ENCODE peak calls at places on chromosome 6, in eight cellular contexts. One of them, this sample, is unnamed.

GRCh38 chr6:111713196-111713705 is 107.6 kb upstream of the TRAF3IP2 start:
- DNase-seq in NCI-H1694: no peak
- DNase-seq in EH: no peak
- DNase-seq in GM04504: no peak
- DNase-seq in stimulated activated CD8-positive, alpha-beta memory T cell treated with anti-CD3 and anti-CD28 coated beads, Interleukin-4, amount 100 ng/mL, for 24 hours: no peak
- DNase-seq in occipital lobe: no peak
- DNase-seq in activated CD4-positive, alpha-beta memory T cell treated with anti-CD3 and anti-CD28 coated beads for 36 hours: no peak
- DNase-seq in NCI-H146: no peak
- DNase-seq in this sample: no peak

GRCh38 chr6:104527761-104528415 is 331.8 kb downstream of the HACE1 start:
- DNase-seq in stimulated activated CD8-positive, alpha-beta memory T cell treated with anti-CD3 and anti-CD28 coated beads, Interleukin-4, amount 100 ng/mL, for 24 hours: no peak
- DNase-seq in EH: peak; percentile 62
- DNase-seq in GM04504: peak; percentile 9
- DNase-seq in activated CD4-positive, alpha-beta memory T cell treated with anti-CD3 and anti-CD28 coated beads for 36 hours: peak; percentile 11
- DNase-seq in occipital lobe: no peak
- DNase-seq in NCI-H146: peak; percentile 42
- DNase-seq in NCI-H1694: no peak
- DNase-seq in this sample: no peak

GRCh38 chr6:111989743-111990142 is 64.2 kb upstream of the CCN6 start:
- DNase-seq in NCI-H146: no peak
- DNase-seq in stimulated activated CD8-positive, alpha-beta memory T cell treated with anti-CD3 and anti-CD28 coated beads, Interleukin-4, amount 100 ng/mL, for 24 hours: no peak
- DNase-seq in activated CD4-positive, alpha-beta memory T cell treated with anti-CD3 and anti-CD28 coated beads for 36 hours: no peak
- DNase-seq in GM04504: no peak
- DNase-seq in EH: no peak
- DNase-seq in occipital lobe: no peak
- DNase-seq in NCI-H1694: no peak
- DNase-seq in this sample: peak; percentile 23

GRCh38 chr6:34806738-34807453 is 15.0 kb downstream of the BLTP3A start:
- DNase-seq in NCI-H146: no peak
- DNase-seq in stimulated activated CD8-positive, alpha-beta memory T cell treated with anti-CD3 and anti-CD28 coated beads, Interleukin-4, amount 100 ng/mL, for 24 hours: no peak
- DNase-seq in NCI-H1694: no peak
- DNase-seq in EH: peak; percentile 65
- DNase-seq in activated CD4-positive, alpha-beta memory T cell treated with anti-CD3 and anti-CD28 coated beads for 36 hours: no peak
- DNase-seq in occipital lobe: no peak
- DNase-seq in GM04504: peak; percentile 2
- DNase-seq in this sample: no peak

GRCh38 chr6:21596379-21597242 is 3.1 kb downstream of the SOX4 start:
- DNase-seq in NCI-H146: peak; percentile 73
- DNase-seq in stimulated activated CD8-positive, alpha-beta memory T cell treated with anti-CD3 and anti-CD28 coated beads, Interleukin-4, amount 100 ng/mL, for 24 hours: no peak
- DNase-seq in GM04504: no peak
- DNase-seq in activated CD4-positive, alpha-beta memory T cell treated with anti-CD3 and anti-CD28 coated beads for 36 hours: peak; percentile 18
- DNase-seq in NCI-H1694: peak; percentile 48
- DNase-seq in occipital lobe: peak; percentile 3
- DNase-seq in EH: peak; percentile 64
- DNase-seq in this sample: no peak

GRCh38 chr6:28944412-28945006 is 20.7 kb upstream of the TRIM27 start:
- DNase-seq in stimulated activated CD8-positive, alpha-beta memory T cell treated with anti-CD3 and anti-CD28 coated beads, Interleukin-4, amount 100 ng/mL, for 24 hours: peak; percentile 58
- DNase-seq in EH: peak; percentile 83
- DNase-seq in activated CD4-positive, alpha-beta memory T cell treated with anti-CD3 and anti-CD28 coated beads for 36 hours: peak; percentile 84
- DNase-seq in NCI-H146: peak; percentile 65
- DNase-seq in occipital lobe: peak; percentile 31
- DNase-seq in GM04504: no peak
- DNase-seq in NCI-H1694: peak; percentile 66
- DNase-seq in this sample: peak; percentile 33

GRCh38 chr6:3561745-3562144 is 104.9 kb upstream of the SLC22A23 start:
- DNase-seq in NCI-H1694: peak; percentile 52
- DNase-seq in EH: peak; percentile 23
- DNase-seq in stimulated activated CD8-positive, alpha-beta memory T cell treated with anti-CD3 and anti-CD28 coated beads, Interleukin-4, amount 100 ng/mL, for 24 hours: no peak
- DNase-seq in NCI-H146: peak; percentile 40
- DNase-seq in occipital lobe: no peak
- DNase-seq in activated CD4-positive, alpha-beta memory T cell treated with anti-CD3 and anti-CD28 coated beads for 36 hours: no peak
- DNase-seq in GM04504: no peak
- DNase-seq in this sample: no peak

GRCh38 chr6:146433881-146434741 is 109.5 kb upstream of the RAB32 start:
- DNase-seq in EH: peak; percentile 11
- DNase-seq in activated CD4-positive, alpha-beta memory T cell treated with anti-CD3 and anti-CD28 coated beads for 36 hours: no peak
- DNase-seq in GM04504: no peak
- DNase-seq in NCI-H146: peak; percentile 46
- DNase-seq in stimulated activated CD8-positive, alpha-beta memory T cell treated with anti-CD3 and anti-CD28 coated beads, Interleukin-4, amount 100 ng/mL, for 24 hours: no peak
- DNase-seq in occipital lobe: peak; percentile 7
- DNase-seq in NCI-H1694: no peak
- DNase-seq in this sample: no peak

GRCh38 chr6:37501632-37502466 is 2.2 kb upstream of the CCDC167 start:
- DNase-seq in stimulated activated CD8-positive, alpha-beta memory T cell treated with anti-CD3 and anti-CD28 coated beads, Interleukin-4, amount 100 ng/mL, for 24 hours: no peak
- DNase-seq in occipital lobe: no peak
- DNase-seq in NCI-H1694: no peak
- DNase-seq in EH: no peak
- DNase-seq in GM04504: no peak
- DNase-seq in activated CD4-positive, alpha-beta memory T cell treated with anti-CD3 and anti-CD28 coated beads for 36 hours: peak; percentile 63
- DNase-seq in NCI-H146: no peak
- DNase-seq in this sample: no peak

GRCh38 chr6:88119769-88120168 is 46.4 kb downstream of the CNR1 start:
- DNase-seq in GM04504: no peak
- DNase-seq in EH: peak; percentile 9
- DNase-seq in NCI-H146: no peak
- DNase-seq in occipital lobe: no peak
- DNase-seq in stimulated activated CD8-positive, alpha-beta memory T cell treated with anti-CD3 and anti-CD28 coated beads, Interleukin-4, amount 100 ng/mL, for 24 hours: no peak
- DNase-seq in NCI-H1694: no peak
- DNase-seq in activated CD4-positive, alpha-beta memory T cell treated with anti-CD3 and anti-CD28 coated beads for 36 hours: no peak
- DNase-seq in this sample: no peak

GRCh38 chr6:130307752-130308361 is 58.0 kb upstream of the TMEM200A start:
- DNase-seq in GM04504: peak; percentile 37
- DNase-seq in activated CD4-positive, alpha-beta memory T cell treated with anti-CD3 and anti-CD28 coated beads for 36 hours: no peak
- DNase-seq in stimulated activated CD8-positive, alpha-beta memory T cell treated with anti-CD3 and anti-CD28 coated beads, Interleukin-4, amount 100 ng/mL, for 24 hours: no peak
- DNase-seq in NCI-H1694: no peak
- DNase-seq in NCI-H146: no peak
- DNase-seq in EH: peak; percentile 79
- DNase-seq in occipital lobe: no peak
- DNase-seq in this sample: no peak

GRCh38 chr6:6491761-6492160 is 96.8 kb upstream of the LY86 start:
- DNase-seq in GM04504: no peak
- DNase-seq in activated CD4-positive, alpha-beta memory T cell treated with anti-CD3 and anti-CD28 coated beads for 36 hours: no peak
- DNase-seq in EH: no peak
- DNase-seq in NCI-H1694: no peak
- DNase-seq in NCI-H146: no peak
- DNase-seq in occipital lobe: no peak
- DNase-seq in stimulated activated CD8-positive, alpha-beta memory T cell treated with anti-CD3 and anti-CD28 coated beads, Interleukin-4, amount 100 ng/mL, for 24 hours: no peak
- DNase-seq in this sample: no peak

GRCh38 chr6:165229216-165229615 is 80.2 kb downstream of the C6orf118 start:
- DNase-seq in NCI-H146: no peak
- DNase-seq in GM04504: no peak
- DNase-seq in NCI-H1694: no peak
- DNase-seq in EH: no peak
- DNase-seq in occipital lobe: no peak
- DNase-seq in stimulated activated CD8-positive, alpha-beta memory T cell treated with anti-CD3 and anti-CD28 coated beads, Interleukin-4, amount 100 ng/mL, for 24 hours: no peak
- DNase-seq in activated CD4-positive, alpha-beta memory T cell treated with anti-CD3 and anti-CD28 coated beads for 36 hours: no peak
- DNase-seq in this sample: no peak

GRCh38 chr6:100775667-100776066 is 105.5 kb downstream of the ASCC3 start:
- DNase-seq in GM04504: no peak
- DNase-seq in NCI-H1694: no peak
- DNase-seq in NCI-H146: no peak
- DNase-seq in stimulated activated CD8-positive, alpha-beta memory T cell treated with anti-CD3 and anti-CD28 coated beads, Interleukin-4, amount 100 ng/mL, for 24 hours: no peak
- DNase-seq in EH: peak; percentile 13
- DNase-seq in occipital lobe: no peak
- DNase-seq in activated CD4-positive, alpha-beta memory T cell treated with anti-CD3 and anti-CD28 coated beads for 36 hours: no peak
- DNase-seq in this sample: no peak

GRCh38 chr6:1464796-1465348 is 75.5 kb downstream of the FOXF2 start:
- DNase-seq in NCI-H1694: no peak
- DNase-seq in EH: no peak
- DNase-seq in GM04504: no peak
- DNase-seq in stimulated activated CD8-positive, alpha-beta memory T cell treated with anti-CD3 and anti-CD28 coated beads, Interleukin-4, amount 100 ng/mL, for 24 hours: no peak
- DNase-seq in NCI-H146: no peak
- DNase-seq in occipital lobe: no peak
- DNase-seq in activated CD4-positive, alpha-beta memory T cell treated with anti-CD3 and anti-CD28 coated beads for 36 hours: no peak
- DNase-seq in this sample: no peak

GRCh38 chr6:112034236-112034990 is 19.5 kb upstream of the CCN6 start:
- DNase-seq in activated CD4-positive, alpha-beta memory T cell treated with anti-CD3 and anti-CD28 coated beads for 36 hours: peak; percentile 31
- DNase-seq in occipital lobe: no peak
- DNase-seq in NCI-H146: no peak
- DNase-seq in EH: no peak
- DNase-seq in NCI-H1694: no peak
- DNase-seq in GM04504: no peak
- DNase-seq in stimulated activated CD8-positive, alpha-beta memory T cell treated with anti-CD3 and anti-CD28 coated beads, Interleukin-4, amount 100 ng/mL, for 24 hours: no peak
- DNase-seq in this sample: no peak

GRCh38 chr6:37622639-37623038 is 75.0 kb downstream of the MDGA1 start:
- DNase-seq in GM04504: no peak
- DNase-seq in EH: no peak
- DNase-seq in NCI-H1694: no peak
- DNase-seq in stimulated activated CD8-positive, alpha-beta memory T cell treated with anti-CD3 and anti-CD28 coated beads, Interleukin-4, amount 100 ng/mL, for 24 hours: no peak
- DNase-seq in occipital lobe: no peak
- DNase-seq in NCI-H146: no peak
- DNase-seq in activated CD4-positive, alpha-beta memory T cell treated with anti-CD3 and anti-CD28 coated beads for 36 hours: peak; percentile 72
- DNase-seq in this sample: no peak

GRCh38 chr6:7195330-7196018 is 87.7 kb downstream of the RREB1 start:
- DNase-seq in GM04504: no peak
- DNase-seq in EH: no peak
- DNase-seq in occipital lobe: no peak
- DNase-seq in NCI-H146: no peak
- DNase-seq in NCI-H1694: no peak
- DNase-seq in stimulated activated CD8-positive, alpha-beta memory T cell treated with anti-CD3 and anti-CD28 coated beads, Interleukin-4, amount 100 ng/mL, for 24 hours: no peak
- DNase-seq in activated CD4-positive, alpha-beta memory T cell treated with anti-CD3 and anti-CD28 coated beads for 36 hours: no peak
- DNase-seq in this sample: no peak